ENCODE peak calls at places on chromosomes 6 and 20, in ten cellular contexts. C is lower lobe of right lung, R is GM12865, I is bronchial epithelial cell, O is OCI-LY7, Q is AG10803, G is neural progenitor cell, F is body of pancreas, K is BJ, U is stomach. E is an unnamed sample.

GRCh38 chr20:33687370-33687915 is 1.3 kb upstream of the E2F1 start:
- DNase-seq in O (no peak), Q (no peak), C (no peak), F (no peak), U (no peak), R (no peak), K (no peak), G (no peak), I (no peak), E (no peak)

GRCh38 chr6:47438481-47439347 is 38.9 kb upstream of the CD2AP start:
- DNase-seq in U (no peak), F (no peak), K (no peak), Q (no peak), C (no peak), I (no peak), G (no peak), R (peak; percentile 76), O (peak; percentile 70), E (no peak)

GRCh38 chr20:43541214-43541613 is 17.6 kb upstream of the SGK2 start:
- DNase-seq in K (no peak), I (peak; percentile 93), Q (peak; percentile 38), U (no peak), O (no peak), G (no peak), F (no peak), R (no peak), C (no peak), E (no peak)

GRCh38 chr6:35955970-35956369 is 35.1 kb upstream of the SRPK1 start:
- DNase-seq in G (no peak), O (peak; percentile 10), F (no peak), Q (no peak), R (no peak), K (no peak), U (no peak), I (no peak), C (no peak), E (no peak)

GRCh38 chr6:141700836-141701235 is 431.9 kb upstream of the GJE1 start:
- DNase-seq in U (no peak), C (no peak), O (no peak), R (no peak), G (no peak), Q (peak; percentile 15), F (no peak), I (no peak), K (no peak), E (peak; percentile 42)

GRCh38 chr6:53410508-53411258 is 61.9 kb upstream of the ELOVL5 start:
- DNase-seq in F (peak; percentile 25), C (peak; percentile 65), G (no peak), I (peak; percentile 38), K (no peak), R (peak; percentile 66), O (peak; percentile 80), U (peak; percentile 33), Q (peak; percentile 42), E (no peak)

GRCh38 chr6:90466191-90466940 is 120.5 kb downstream of the MAP3K7 start:
- DNase-seq in F (no peak), R (peak; percentile 39), O (no peak), C (no peak), Q (no peak), K (no peak), G (peak; percentile 71), I (peak; percentile 47), U (no peak), E (no peak)

GRCh38 chr20:1001981-1002681 is at the start of gene RSPO4:
- DNase-seq in U (no peak), O (no peak), K (no peak), G (peak; percentile 64), R (no peak), I (no peak), F (no peak), Q (no peak), C (no peak), E (no peak)

GRCh38 chr20:22371843-22372242 is 212.5 kb downstream of the FOXA2 start:
- DNase-seq in C (no peak), I (no peak), K (no peak), U (no peak), F (no peak), O (peak; percentile 64), R (peak; percentile 67), Q (no peak), G (no peak), E (no peak)

GRCh38 chr6:13492357-13492756 is 5.0 kb upstream of the GFOD1 start:
- DNase-seq in U (no peak), O (no peak), C (no peak), G (no peak), I (no peak), K (no peak), F (no peak), Q (peak; percentile 58), R (no peak), E (no peak)

GRCh38 chr6:24357336-24358218 is at the start of gene DCDC2:
- DNase-seq in Q (no peak), K (no peak), G (peak; percentile 6), F (peak; percentile 94), C (peak; percentile 94), U (peak; percentile 82), O (no peak), R (peak; percentile 17), I (peak; percentile 38), E (no peak)

GRCh38 chr6:134689177-134689576 is 260.7 kb downstream of the ALDH8A1 start:
- DNase-seq in U (no peak), O (no peak), K (no peak), R (no peak), G (no peak), I (no peak), Q (no peak), F (no peak), C (no peak), E (no peak)

GRCh38 chr6:134691180-134691579 is 258.7 kb downstream of the ALDH8A1 start:
- DNase-seq in Q (no peak), K (no peak), I (no peak), G (no peak), R (no peak), O (no peak), C (no peak), U (no peak), F (no peak), E (no peak)

GRCh38 chr6:134692008-134692407 is 257.9 kb downstream of the ALDH8A1 start:
- DNase-seq in U (no peak), K (no peak), G (no peak), O (no peak), I (no peak), C (no peak), Q (no peak), F (no peak), R (no peak), E (no peak)

GRCh38 chr6:134686071-134686470 is 263.8 kb downstream of the ALDH8A1 start:
- DNase-seq in K (no peak), I (peak; percentile 85), O (no peak), Q (peak; percentile 25), F (no peak), U (no peak), C (no peak), R (no peak), G (no peak), E (no peak)

GRCh38 chr6:134689676-134690447 is 260.0 kb downstream of the ALDH8A1 start:
- DNase-seq in O (no peak), Q (no peak), F (no peak), U (peak; percentile 65), C (no peak), R (no peak), I (no peak), G (no peak), K (no peak), E (no peak)
- TF ChIP-seq CTCF in O (no peak), Q (no peak), F (no peak), U (no peak), C (no peak), R (no peak), I (no peak), G (no peak), K (no peak), E (peak; percentile 18)

GRCh38 chr6:111871207-111871606 is 2.0 kb downstream of the FYN start:
- DNase-seq in U (no peak), I (no peak), C (no peak), F (no peak), Q (peak; percentile 14), O (peak; percentile 48), G (no peak), K (no peak), R (peak; percentile 56), E (no peak)

GRCh38 chr6:111870054-111870750 is 3.0 kb downstream of the FYN start:
- DNase-seq in K (no peak), G (no peak), U (no peak), O (peak; percentile 39), R (peak; percentile 26), Q (no peak), I (no peak), C (no peak), F (no peak), E (no peak)

GRCh38 chr6:111871725-111872520 is 1.3 kb downstream of the FYN start:
- DNase-seq in K (no peak), G (peak; percentile 68), F (no peak), U (no peak), R (peak; percentile 19), C (no peak), Q (peak; percentile 32), I (no peak), O (peak; percentile 46), E (no peak)

GRCh38 chr6:111872521-111873177 is 603 bp downstream of the FYN start:
- DNase-seq in C (peak; percentile 46), I (no peak), Q (peak; percentile 50), G (peak; percentile 77), F (no peak), O (peak; percentile 52), U (no peak), R (peak; percentile 35), K (no peak), E (no peak)

GRCh38 chr6:111870751-111871064 is 2.5 kb downstream of the FYN start:
- DNase-seq in Q (no peak), C (no peak), R (no peak), O (no peak), I (no peak), K (no peak), G (no peak), U (no peak), F (no peak), E (no peak)
- H3K4me3 ChIP-seq in Q (no peak overlapping the region), C (peak overlapping the region; percentile 68), R (peak overlapping the region; percentile 76), O (peak overlapping the region; percentile 79), I (no peak overlapping the region), K (no peak overlapping the region), G (peak overlapping the region; percentile 55), U (peak overlapping the region; percentile 81), F (no peak overlapping the region), E (no peak overlapping the region)

DNA sequence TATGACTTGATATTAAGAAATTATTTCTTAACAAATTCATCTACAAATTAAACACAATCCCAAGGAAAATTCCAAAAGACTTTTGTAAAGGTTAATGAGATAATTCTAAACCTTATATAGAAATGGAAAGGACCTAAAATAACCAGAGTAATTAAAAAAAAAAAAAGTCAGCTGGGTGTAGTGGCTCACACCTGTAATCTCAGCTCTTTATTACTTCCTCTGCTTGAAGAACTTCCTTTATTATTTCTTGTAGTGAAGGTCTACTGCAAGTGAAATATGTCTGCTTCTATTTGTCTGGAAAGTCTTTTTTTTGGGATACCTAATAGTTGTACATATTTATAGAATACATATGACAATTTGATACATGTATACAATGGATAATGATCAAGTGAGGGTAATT is 20.2 kb upstream of the BLCAP start:
- DNase-seq in G (no peak), F (no peak), Q (no peak), O (no peak), C (no peak), U (no peak), R (no peak), I (no peak), K (no peak), E (no peak)
- TF ChIP-seq CTCF in G (no peak), F (no peak), Q (no peak), O (no peak), C (no peak), U (no peak), R (no peak), I (no peak), K (no peak), E (no peak)

GRCh38 chr20:62860391-62860923 is 1.2 kb downstream of the TCFL5 start:
- DNase-seq in O (no peak), G (peak; percentile 33), U (no peak), K (no peak), F (no peak), R (no peak), C (no peak), Q (peak; percentile 40), I (no peak), E (no peak)
- H3K4me3 ChIP-seq in O (peak overlapping the region; percentile 64), G (peak overlapping the region; percentile 74), U (peak overlapping the region; percentile 42), K (peak overlapping the region; percentile 59), F (no peak overlapping the region), R (peak overlapping the region; percentile 52), C (peak overlapping the region; percentile 41), Q (peak overlapping the region; percentile 57), I (peak overlapping the region; percentile 53), E (peak overlapping the region; percentile 53)